ENCODE peak calls at places on chromosomes 11 and 22, in nine cellular contexts. G is HCT116; Y is neuronal stem cell; S is fibroblast of lung; K is CD8-positive, alpha-beta memory T cell; W is GM23248; B is sigmoid colon; F is OCI-LY7; J is PC-9. O is an unnamed sample.

GRCh38 chr11:102912482-102912830 is 37.7 kb upstream of the MMP12 start:
- DNase-seq in G (no peak), Y (no peak), S (peak), K (no peak), W (no peak), B (no peak), F (no peak), J (no peak), O (no peak)

GRCh38 chr11:84812351-84813083 is 814.6 kb downstream of the DLG2 start:
- DNase-seq in G (no peak), Y (no peak), S (peak), K (no peak), W (peak), B (no peak), F (no peak), J (no peak), O (no peak)

GRCh38 chr11:75796091-75796435 is 18.9 kb upstream of the UVRAG start:
- DNase-seq in G (no peak), Y (no peak), S (no peak), K (no peak), W (no peak), B (no peak), F (no peak), J (no peak), O (no peak)

GRCh38 chr11:129368889-129369672 is 6.6 kb upstream of the BARX2 start:
- DNase-seq in G (no peak), Y (no peak), S (no peak), K (no peak), W (no peak), B (no peak), F (no peak), J (peak), O (no peak)

GRCh38 chr11:82046778-82047177 is 686.9 kb downstream of the FAM181B start:
- DNase-seq in G (no peak), Y (no peak), S (peak), K (no peak), W (peak), B (no peak), F (no peak), J (no peak), O (no peak)

GRCh38 chr22:40436460-40437431 is 66.4 kb downstream of the SGSM3 start:
- DNase-seq in G (peak), Y (peak), S (peak), K (peak), W (peak), B (no peak), F (peak), J (peak), O (no peak)

GRCh38 chr22:36221799-36222751 is 17.3 kb downstream of the APOL2 start:
- DNase-seq in G (peak), Y (peak), S (peak), K (peak), W (peak), B (no peak), F (peak), J (peak), O (peak)

GRCh38 chr22:27554106-27554814 is 247.3 kb downstream of the MN1 start:
- DNase-seq in G (no peak), Y (no peak), S (peak), K (no peak), W (peak), B (no peak), F (no peak), J (no peak), O (no peak)

GRCh38 chr11:19652976-19653375 is 59.7 kb upstream of the NAV2 start:
- DNase-seq in G (no peak), Y (no peak), S (no peak), K (no peak), W (no peak), B (no peak), F (no peak), J (no peak), O (no peak)

GRCh38 chr11:47410404-47411264 is 2.2 kb downstream of the SLC39A13 start:
- DNase-seq in G (no peak), Y (no peak), S (no peak), K (no peak), W (no peak), B (no peak), F (no peak), J (no peak), O (no peak)
- H3K4me3 ChIP-seq in G (no peak), Y (peak), S (peak), K (no peak), W (peak), B (no peak), F (no peak), J (no peak), O (no peak)

GRCh38 chr11:15055620-15056356 is 17.6 kb upstream of the CALCB start:
- DNase-seq in G (no peak), Y (no peak), S (no peak), K (no peak), W (no peak), B (no peak), F (no peak), J (no peak), O (no peak)

GRCh38 chr11:15062631-15063030 is 10.8 kb upstream of the CALCB start:
- DNase-seq in G (no peak), Y (no peak), S (no peak), K (no peak), W (no peak), B (no peak), F (no peak), J (no peak), O (no peak)

GRCh38 chr11:15057352-15057751 is 16.0 kb upstream of the CALCB start:
- DNase-seq in G (no peak), Y (no peak), S (no peak), K (no peak), W (no peak), B (no peak), F (no peak), J (no peak), O (no peak)

GRCh38 chr11:15053201-15053685 is 20.1 kb upstream of the CALCB start:
- DNase-seq in G (peak), Y (no peak), S (no peak), K (no peak), W (peak), B (no peak), F (no peak), J (no peak), O (no peak)

GRCh38 chr11:15059132-15059531 is 14.3 kb upstream of the CALCB start:
- DNase-seq in G (no peak), Y (no peak), S (no peak), K (no peak), W (peak), B (no peak), F (no peak), J (no peak), O (no peak)
- H3K27ac ChIP-seq in G (no peak), Y (no peak), S (no peak), K (no peak), W (no peak), B (no peak), F (no peak), J (no peak), O (no peak)

GRCh38 chr22:31681625-31682345 is 19.8 kb upstream of the PISD start:
- DNase-seq in G (no peak), Y (no peak), S (peak), K (no peak), W (peak), B (peak), F (no peak), J (no peak), O (peak)
- H3K4me3 ChIP-seq in G (no peak), Y (no peak), S (no peak), K (no peak), W (no peak), B (no peak), F (no peak), J (no peak), O (no peak)

GRCh38 chr11:26599876-26600434 is 27.9 kb upstream of the MUC15 start:
- DNase-seq in G (no peak), Y (no peak), S (no peak), K (no peak), W (no peak), B (no peak), F (no peak), J (no peak), O (no peak)

GRCh38 chr11:26593686-26594085 is 21.6 kb upstream of the MUC15 start:
- DNase-seq in G (no peak), Y (no peak), S (no peak), K (no peak), W (no peak), B (no peak), F (no peak), J (no peak), O (no peak)

DNA sequence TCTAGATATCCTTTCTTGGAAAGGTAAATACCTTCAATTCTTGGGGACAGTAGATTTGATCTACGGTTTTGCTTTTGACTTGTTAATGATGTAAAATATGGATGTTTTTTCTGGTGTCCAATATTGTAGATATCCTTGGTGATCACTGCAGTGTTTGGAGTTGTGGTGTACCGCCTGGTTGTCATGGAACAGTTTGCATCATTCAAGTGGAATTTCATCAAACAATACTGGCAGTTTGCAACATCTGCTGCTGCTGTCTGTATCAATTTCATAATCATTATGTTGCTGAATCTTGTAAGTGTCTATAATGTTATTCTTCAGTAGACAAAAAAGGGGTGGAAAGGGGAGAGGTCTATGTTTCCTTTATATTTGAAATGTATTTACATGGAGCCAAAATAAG is 27.4 kb upstream of the MUC15 start:
- DNase-seq in G (no peak), Y (no peak), S (peak), K (no peak), W (peak), B (no peak), F (no peak), J (no peak), O (no peak)
- H3K27ac ChIP-seq in G (no peak), Y (no peak), S (no peak), K (no peak), W (no peak), B (no peak), F (no peak), J (no peak), O (no peak)

O was measured in upper lobe of left lung.